ENCODE peak calls at places on chromosomes 16 and 17, in four cellular contexts. B, I, C and P are unnamed samples. For H3K4me1, the result is how much of the 10 kb centered on the place peaks cover.

GRCh38 chr17:45123930-45124796 is 8.2 kb downstream of the PLCD3 start:
- DNase-seq in I (peak), C (peak), B (no peak), P (peak)

GRCh38 chr16:20904507-20905079 is 4.0 kb downstream of the LYRM1 start:
- DNase-seq in B (no peak), I (peak), C (peak), P (peak)

GRCh38 chr17:82957961-82958491 is 118.2 kb upstream of the ZNF750 start:
- DNase-seq in C (no peak), I (no peak), B (no peak), P (no peak)

GRCh38 chr17:49887086-49887743 is 39.3 kb upstream of the TAC4 start:
- DNase-seq in I (peak), C (no peak), B (no peak), P (no peak)

GRCh38 chr17:28478940-28479615 is 5.6 kb downstream of the SLC13A2 start:
- DNase-seq in I (no peak), C (peak), B (no peak), P (no peak)

GRCh38 chr16:85733155-85733838 is 17.6 kb downstream of the C16orf74 start:
- DNase-seq in B (no peak), C (no peak), I (no peak), P (no peak)

GRCh38 chr17:36936455-36936934 is 780 bp upstream of the LHX1 start:
- DNase-seq in C (no peak), I (peak), B (no peak), P (no peak)

GRCh38 chr17:59845595-59846390 is 47.0 kb downstream of the TUBD1 start:
- DNase-seq in I (peak), C (peak), B (no peak), P (no peak)

GRCh38 chr17:63189082-63189481 is 223.0 kb downstream of the TANC2 start:
- DNase-seq in I (no peak), B (no peak), C (peak), P (no peak)

GRCh38 chr17:73278049-73278464 is 16.4 kb upstream of the CPSF4L start:
- DNase-seq in B (no peak), I (no peak), C (no peak), P (no peak)

GRCh38 chr17:82407255-82407654 is 10.9 kb upstream of the HEXD start:
- DNase-seq in C (peak), B (peak), I (no peak), P (no peak)

GRCh38 chr16:78317871-78318270 is 218.4 kb downstream of the WWOX start:
- DNase-seq in C (no peak), I (no peak), B (no peak), P (no peak)

GRCh38 chr17:57035971-57036481 is 49.0 kb upstream of the AKAP1 start:
- DNase-seq in I (peak), C (no peak), B (no peak), P (no peak)
- H3K27ac ChIP-seq in I (peak), C (no peak), B (peak), P (no peak)

GRCh38 chr17:47622179-47622549 is 27.6 kb upstream of the KPNB1 start:
- DNase-seq in I (no peak), C (no peak), B (no peak), P (no peak)

GRCh38 chr17:47620503-47621245 is 29.0 kb upstream of the KPNB1 start:
- DNase-seq in B (no peak), I (peak), C (no peak), P (no peak)

GRCh38 chr17:47624727-47625068 is 25.0 kb upstream of the KPNB1 start:
- DNase-seq in C (no peak), I (no peak), B (no peak), P (no peak)

GRCh38 chr17:47618416-47618815 is 31.3 kb upstream of the KPNB1 start:
- DNase-seq in I (no peak), B (no peak), C (peak), P (no peak)

DNA sequence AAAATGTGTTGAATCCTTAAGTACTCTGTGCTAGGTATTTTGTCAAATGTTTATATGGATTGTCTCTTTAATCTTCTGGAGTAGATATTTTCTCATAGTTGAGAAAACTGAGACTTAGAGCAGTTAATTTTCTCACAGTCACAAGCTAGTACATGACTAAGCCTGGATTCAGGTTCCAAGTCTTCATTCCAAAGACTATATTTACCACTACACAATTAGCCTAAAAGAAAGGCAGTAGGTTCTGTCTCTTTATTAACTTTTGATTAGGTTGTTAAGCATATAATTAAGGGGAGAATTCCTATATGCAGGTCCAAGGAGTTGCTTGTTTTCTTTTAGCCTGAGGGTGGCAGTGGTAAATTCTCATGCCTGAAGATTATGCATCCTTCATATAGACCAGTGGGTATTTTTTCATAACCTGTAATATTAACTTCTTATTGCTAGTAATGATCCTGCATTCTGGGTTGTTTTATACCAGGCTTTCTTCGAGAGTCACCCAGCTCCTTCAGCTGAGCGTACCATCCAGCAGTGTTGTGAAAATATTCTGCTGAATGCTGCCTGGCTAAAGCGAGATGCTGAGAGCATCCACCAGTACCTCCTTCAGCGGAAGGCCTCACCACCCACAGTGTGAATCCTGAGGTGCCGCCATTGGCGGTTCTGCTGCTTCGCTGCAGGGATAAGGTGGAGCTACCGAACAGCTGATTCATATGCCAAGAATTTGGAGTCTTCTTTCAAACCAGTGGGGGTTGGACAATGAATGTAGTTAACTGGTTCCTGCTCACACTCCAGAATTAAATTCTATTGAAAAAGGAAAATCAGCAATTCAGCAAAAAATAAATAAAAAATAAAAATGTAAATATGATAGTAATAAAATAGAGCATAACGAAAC is 28.2 kb upstream of the KPNB1 start:
- DNase-seq in C (peak), I (peak), B (peak), P (no peak)
- TF ChIP-seq CTCF in C (no peak), I (no peak), B (no peak), P (peak)

GRCh38 chr16:88700322-88700635 is 5.9 kb downstream of the RNF166 start:
- DNase-seq in C (no peak), I (no peak), B (no peak), P (no peak)

GRCh38 chr16:88698694-88699045 is 7.5 kb downstream of the RNF166 start:
- DNase-seq in C (no peak), I (no peak), B (no peak), P (peak)

GRCh38 chr16:88700636-88701482 is 5.3 kb downstream of the RNF166 start:
- DNase-seq in B (peak), I (no peak), C (peak), P (peak)

GRCh38 chr16:88697831-88698693 is 8.1 kb downstream of the RNF166 start:
- DNase-seq in B (no peak), C (no peak), I (no peak), P (peak)

GRCh38 chr16:88699180-88699579 is 7.0 kb downstream of the RNF166 start:
- DNase-seq in I (no peak), C (no peak), B (no peak), P (no peak)
- H3K4me1 ChIP-seq in I (under half), C (under half), B (under half), P (half or more)

GRCh38 chr16:89357460-89357859 is 132.9 kb downstream of the ANKRD11 start:
- DNase-seq in I (no peak), C (no peak), B (no peak), P (no peak)
- H3K27ac ChIP-seq in I (no peak), C (no peak), B (peak), P (no peak)

GRCh38 chr16:55323637-55324490 is at the start of gene IRX6:
- DNase-seq in C (no peak), B (peak), I (no peak), P (no peak)
- TF ChIP-seq CTCF in C (no peak), B (peak), I (no peak), P (no peak)

GRCh38 chr17:77434136-77435114 is 293.7 kb downstream of the SEC14L1 start:
- DNase-seq in B (no peak), C (no peak), I (no peak), P (no peak)

GRCh38 chr17:77432791-77433190 is 292.0 kb downstream of the SEC14L1 start:
- DNase-seq in C (no peak), B (no peak), I (no peak), P (no peak)

GRCh38 chr17:77433385-77434135 is 292.8 kb downstream of the SEC14L1 start:
- DNase-seq in B (peak), C (peak), I (no peak), P (peak)

GRCh38 chr17:77429985-77430752 is 289.4 kb downstream of the SEC14L1 start:
- DNase-seq in C (peak), I (no peak), B (peak), P (peak)

GRCh38 chr17:77432034-77432554 is 291.3 kb downstream of the SEC14L1 start:
- DNase-seq in C (no peak), B (no peak), I (no peak), P (no peak)
- H3K4me1 ChIP-seq in C (half or more), B (half or more), I (under half), P (half or more)

GRCh38 chr16:53043462-53043861 is 9.2 kb downstream of the CHD9NB start:
- DNase-seq in I (no peak), C (no peak), B (no peak), P (no peak)
- H3K27ac ChIP-seq in I (no peak), C (no peak), B (peak), P (no peak)